ENCODE peak calls at places on chromosomes 11 and 22, in four cellular contexts. S is neuronal stem cell; P is effector memory CD4-positive, alpha-beta T cell; Q is SK-N-SH. X is an unnamed sample.

GRCh38 chr11:96045622-96046456 is 121.9 kb upstream of the MTMR2 start:
- DNase-seq in S (no peak), P (no peak), Q (peak; percentile 24), X (peak; percentile 25)

GRCh38 chr11:83689062-83689461 is 402.9 kb upstream of the CCDC90B start:
- DNase-seq in S (no peak), P (no peak), Q (no peak), X (no peak)

GRCh38 chr11:103730151-103730940 is 306.1 kb upstream of the DDI1 start:
- DNase-seq in S (no peak), P (no peak), Q (no peak), X (no peak)

GRCh38 chr11:75350122-75350742 is 1.2 kb downstream of the ARRB1 start:
- DNase-seq in S (no peak), P (no peak), Q (no peak), X (no peak)

GRCh38 chr11:102007567-102008437 is 39.4 kb upstream of the CFAP300 start:
- DNase-seq in S (peak; percentile 26), P (no peak), Q (peak; percentile 39), X (peak; percentile 77)

GRCh38 chr11:22875869-22876473 is 15.7 kb upstream of the CCDC179 start:
- DNase-seq in S (peak; percentile 74), P (peak; percentile 41), Q (peak; percentile 50), X (peak; percentile 89)

GRCh38 chr11:94018721-94019120 is 2.4 kb upstream of the HEPHL1 start:
- DNase-seq in S (no peak), P (no peak), Q (no peak), X (no peak)

GRCh38 chr11:93020248-93021088 is 51.0 kb downstream of the MTNR1B start:
- DNase-seq in S (peak; percentile 1), P (no peak), Q (no peak), X (no peak)

GRCh38 chr22:50583294-50583865 is 731 bp upstream of the CHKB start:
- DNase-seq in S (no peak), P (no peak), Q (no peak), X (no peak)

GRCh38 chr11:6414874-6415328 is 4.0 kb downstream of the APBB1 start:
- DNase-seq in S (no peak), P (no peak), Q (no peak), X (no peak)

GRCh38 chr11:104254347-104254746 is 90.4 kb upstream of the PDGFD start:
- DNase-seq in S (peak; percentile 71), P (no peak), Q (peak; percentile 7), X (peak; percentile 20)

GRCh38 chr11:125871391-125872137 is 15.9 kb upstream of the HYLS1 start:
- DNase-seq in S (no peak), P (no peak), Q (peak; percentile 65), X (peak; percentile 76)

GRCh38 chr22:11627436-11627797 is 3900.6 kb upstream of the OR11H1 start:
- DNase-seq in S (no peak), P (no peak), Q (no peak), X (no peak)

GRCh38 chr11:25613899-25614298 is 718.0 kb upstream of the ANO3 start:
- DNase-seq in S (no peak), P (no peak), Q (no peak), X (no peak)

GRCh38 chr11:78000193-78000592 is 5.7 kb upstream of the INTS4 start:
- DNase-seq in S (no peak), P (peak; percentile 12), Q (peak; percentile 67), X (peak; percentile 82)

GRCh38 chr11:2581151-2581930 is 118.5 kb downstream of the KCNQ1OT1 start:
- DNase-seq in S (no peak), P (no peak), Q (peak; percentile 18), X (no peak)

GRCh38 chr11:61472282-61472681 is 36.3 kb upstream of the LRRC10B start:
- DNase-seq in S (no peak), P (no peak), Q (no peak), X (no peak)

GRCh38 chr11:62716816-62717215 is 9.3 kb downstream of the GNG3 start:
- DNase-seq in S (no peak), P (no peak), Q (no peak), X (no peak)

GRCh38 chr11:64934765-64935633 is 694 bp downstream of the GPHA2 start:
- DNase-seq in S (no peak), P (no peak), Q (no peak), X (no peak)

GRCh38 chr11:35427158-35427557 is 7.8 kb upstream of the SLC1A2 start:
- DNase-seq in S (no peak), P (no peak), Q (no peak), X (no peak)

GRCh38 chr11:61378713-61379313 is 13.6 kb upstream of the TMEM216 start:
- DNase-seq in S (no peak), P (no peak), Q (no peak), X (no peak)

GRCh38 chr22:40107244-40107643 is 70.5 kb upstream of the TNRC6B start:
- DNase-seq in S (no peak), P (no peak), Q (no peak), X (no peak)

GRCh38 chr11:115170133-115170815 is 333.9 kb downstream of the CADM1 start:
- DNase-seq in S (peak; percentile 38), P (no peak), Q (peak; percentile 47), X (peak; percentile 65)

GRCh38 chr11:116707746-116708145 is 65.0 kb downstream of the BUD13 start:
- DNase-seq in S (no peak), P (no peak), Q (no peak), X (no peak)

GRCh38 chr11:91700854-91701253 is 523.8 kb upstream of the FAT3 start:
- DNase-seq in S (no peak), P (no peak), Q (no peak), X (no peak)

GRCh38 chr11:128290106-128290840 is 297.1 kb downstream of the ETS1 start:
- DNase-seq in S (peak; percentile 56), P (peak; percentile 55), Q (peak; percentile 68), X (peak; percentile 49)

GRCh38 chr11:113173023-113173594 is 141.3 kb upstream of the TTC12 start:
- DNase-seq in S (no peak), P (no peak), Q (peak; percentile 62), X (no peak)

GRCh38 chr11:129639300-129639699 is 176.3 kb upstream of the TMEM45B start:
- DNase-seq in S (no peak), P (no peak), Q (no peak), X (no peak)

GRCh38 chr11:129643031-129643721 is 172.5 kb upstream of the TMEM45B start:
- DNase-seq in S (no peak), P (no peak), Q (no peak), X (no peak)

GRCh38 chr11:129637983-129638776 is 177.5 kb upstream of the TMEM45B start:
- DNase-seq in S (no peak), P (no peak), Q (no peak), X (no peak)

GRCh38 chr11:129637473-129637872 is 178.2 kb upstream of the TMEM45B start:
- DNase-seq in S (no peak), P (no peak), Q (no peak), X (no peak)

GRCh38 chr11:129640671-129641070 is 175.0 kb upstream of the TMEM45B start:
- DNase-seq in S (no peak), P (no peak), Q (no peak), X (no peak)
- H3K27me3 ChIP-seq in S (no peaks in the 10 kb centered on the region), P (no peaks in the 10 kb centered on the region), Q (no peaks in the 10 kb centered on the region), X (no peaks in the 10 kb centered on the region)

DNA sequence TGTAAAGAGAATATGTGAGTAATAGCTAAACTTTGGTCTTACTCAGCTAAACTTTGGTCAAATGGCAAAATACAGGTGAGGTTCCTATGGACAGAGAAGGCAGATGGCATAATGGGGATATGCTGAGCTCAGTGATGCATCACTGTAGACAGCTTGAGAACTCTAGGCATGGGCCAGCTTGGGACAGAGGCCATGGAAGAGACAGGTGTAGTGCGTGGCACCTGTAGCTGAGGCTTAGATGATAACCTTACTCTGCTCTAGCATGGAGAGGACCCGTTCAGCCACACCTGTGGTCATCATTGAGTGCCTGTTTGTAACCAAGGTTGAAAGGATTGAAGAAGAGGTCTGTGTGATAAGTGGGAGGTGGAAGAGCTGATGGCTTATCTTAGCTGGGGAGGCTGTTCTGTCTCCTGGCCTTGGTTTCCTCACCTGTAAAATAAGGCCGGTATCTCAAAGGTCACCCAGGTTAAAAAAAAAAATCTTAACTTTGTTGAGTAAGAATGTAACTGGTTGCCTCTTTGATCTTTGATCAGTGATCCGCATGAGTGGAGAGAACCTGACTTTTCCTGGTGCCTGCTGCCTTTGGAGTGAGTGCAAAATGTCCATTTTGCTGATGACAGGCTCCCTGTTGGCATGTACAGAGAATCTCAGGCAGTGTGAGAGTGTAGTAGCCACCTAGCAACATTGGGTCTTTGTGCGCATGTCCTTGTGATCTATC is 48.6 kb downstream of the ZNRF3 start:
- DNase-seq in S (no peak), P (no peak), Q (no peak), X (no peak)
- H3K4me1 ChIP-seq in S (peaks cover 6% of the 10 kb centered on the region), P (no peaks in the 10 kb centered on the region), Q (no peaks in the 10 kb centered on the region), X (peaks cover 3% of the 10 kb centered on the region)

DNA sequence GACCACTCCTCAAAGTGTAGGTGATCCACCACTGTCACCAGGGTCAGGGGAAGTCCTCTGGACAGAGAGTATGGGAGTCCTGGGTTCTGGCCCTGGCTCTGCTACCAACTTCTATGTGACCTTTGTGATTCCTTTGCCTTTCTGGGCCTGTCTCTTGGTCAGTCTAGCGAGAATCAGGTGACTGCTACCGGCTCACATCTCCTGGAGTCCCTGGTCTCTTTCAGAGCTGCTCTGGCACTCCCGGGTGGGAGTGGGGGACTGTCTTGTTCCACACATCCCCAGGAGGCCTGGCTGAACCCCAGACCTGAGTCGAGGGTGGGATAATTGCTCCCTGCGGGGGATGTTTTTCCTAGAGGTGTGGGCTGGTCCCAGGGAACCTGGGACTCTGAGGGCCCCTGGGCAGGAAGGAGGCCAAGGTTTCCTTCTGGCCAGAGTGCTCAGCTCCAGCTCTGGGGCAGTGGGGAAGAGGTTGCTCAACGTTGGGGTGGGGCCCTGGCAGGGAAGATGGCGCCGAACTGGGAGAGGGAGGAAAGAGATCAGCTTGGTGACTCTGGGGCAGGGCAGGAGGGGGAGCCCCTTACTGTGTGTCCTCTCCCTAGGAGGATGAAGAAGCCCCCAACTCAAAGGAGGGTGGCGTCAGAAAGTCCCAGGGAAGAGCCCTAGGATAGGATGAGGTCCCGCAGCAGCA is 2.1 kb downstream of the SOX10 start:
- DNase-seq in S (no peak), P (no peak), Q (no peak), X (no peak)
- H3K36me3 ChIP-seq in S (peaks cover 3% of the 10 kb centered on the region), P (peaks cover 3% of the 10 kb centered on the region), Q (no peaks in the 10 kb centered on the region), X (no peaks in the 10 kb centered on the region)

GRCh38 chr22:19719055-19719482 is 4.3 kb upstream of the GP1BB start:
- DNase-seq in S (no peak), P (no peak), Q (no peak), X (no peak)
- H3K27me3 ChIP-seq in S (peaks cover 50% of the 10 kb centered on the region), P (peaks cover 30% of the 10 kb centered on the region), Q (no peaks in the 10 kb centered on the region), X (no peaks in the 10 kb centered on the region)

GRCh38 chr11:73330569-73331093 is 22.6 kb downstream of the ARHGEF17 start:
- DNase-seq in S (no peak), P (no peak), Q (peak; percentile 71), X (peak; percentile 47)

GRCh38 chr11:73324665-73325035 is 16.6 kb downstream of the ARHGEF17 start:
- DNase-seq in S (no peak), P (no peak), Q (no peak), X (no peak)

GRCh38 chr11:73326929-73327811 is 19.1 kb downstream of the ARHGEF17 start:
- DNase-seq in S (no peak), P (no peak), Q (no peak), X (no peak)

GRCh38 chr11:73325036-73325981 is 17.2 kb downstream of the ARHGEF17 start:
- DNase-seq in S (no peak), P (no peak), Q (peak; percentile 84), X (no peak)

GRCh38 chr11:73327812-73328364 is 19.8 kb downstream of the ARHGEF17 start:
- DNase-seq in S (no peak), P (no peak), Q (no peak), X (no peak)
- H3K4me1 ChIP-seq in S (peaks cover 65% of the 10 kb centered on the region), P (no peaks in the 10 kb centered on the region), Q (peaks cover 80% of the 10 kb centered on the region), X (peaks cover 19% of the 10 kb centered on the region)

GRCh38 chr22:46319319-46319718 is 16.2 kb upstream of the TRMU start:
- DNase-seq in S (no peak), P (no peak), Q (no peak), X (no peak)
- H3K36me3 ChIP-seq in S (peaks cover 43% of the 10 kb centered on the region), P (no peaks in the 10 kb centered on the region), Q (peaks cover 14% of the 10 kb centered on the region), X (peaks cover 89% of the 10 kb centered on the region)

X was measured in HAP-1.